ENCODE peak calls at places on chromosomes 6 and 20, in six cellular contexts. U is neural progenitor cell, K is substantia nigra, Z is colonic mucosa, B is Panc1, R is neuronal stem cell. C is an unnamed sample.

GRCh38 chr6:15952231-15953151 is 176.4 kb upstream of the MYLIP start:
- DNase-seq in U (no peak), Z (no peak), K (no peak), B (no peak), R (no peak), C (no peak)

GRCh38 chr6:65937982-65938381 is 231.0 kb upstream of the EYS start:
- DNase-seq in U (no peak), K (no peak), Z (no peak), B (no peak), R (no peak), C (no peak)

GRCh38 chr20:40506567-40506966 is 182.5 kb downstream of the MAFB start:
- DNase-seq in U (no peak), B (no peak), K (peak), R (no peak), Z (peak), C (peak)

GRCh38 chr6:3061501-3061941 is 6.8 kb upstream of the RIPK1 start:
- DNase-seq in B (no peak), R (no peak), K (no peak), U (no peak), Z (peak), C (no peak)

GRCh38 chr6:148349466-148349865 is 6.8 kb downstream of the SASH1 start:
- DNase-seq in R (no peak), K (no peak), B (no peak), Z (no peak), U (no peak), C (no peak)

GRCh38 chr20:33411136-33411690 is 9.9 kb upstream of the CDK5RAP1 start:
- DNase-seq in R (no peak), Z (no peak), K (no peak), U (no peak), B (no peak), C (no peak)

GRCh38 chr6:15254074-15254975 is 8.5 kb downstream of the JARID2 start:
- DNase-seq in U (peak), R (no peak), K (no peak), B (no peak), Z (no peak), C (no peak)

GRCh38 chr6:30646450-30647038 is 389 bp upstream of the C6orf136 start:
- DNase-seq in B (peak), U (peak), R (no peak), K (peak), Z (peak), C (peak)

GRCh38 chr20:44126445-44126844 is 60.5 kb downstream of the JPH2 start:
- DNase-seq in R (no peak), K (no peak), U (no peak), Z (no peak), B (no peak), C (no peak)

GRCh38 chr6:46816626-46817025 is 23.4 kb downstream of the MEP1A start:
- DNase-seq in R (no peak), B (no peak), Z (no peak), U (no peak), K (no peak), C (no peak)

GRCh38 chr6:102215425-102215824 is 821.9 kb downstream of the GRIK2 start:
- DNase-seq in Z (no peak), U (no peak), K (no peak), B (no peak), R (no peak), C (no peak)

GRCh38 chr20:62982124-62983075 is 24.4 kb downstream of the BHLHE23 start:
- DNase-seq in Z (no peak), K (no peak), R (no peak), U (no peak), B (no peak), C (no peak)

GRCh38 chr20:64236137-64237088 is 19.1 kb upstream of the PCMTD2 start:
- DNase-seq in Z (no peak), R (no peak), U (no peak), K (no peak), B (no peak), C (no peak)

GRCh38 chr20:59455392-59456341 is 148.7 kb upstream of the PHACTR3 start:
- DNase-seq in Z (peak), U (peak), R (peak), B (no peak), K (peak), C (no peak)

GRCh38 chr6:156862711-156863110 is 85.5 kb downstream of the ARID1B start:
- DNase-seq in B (no peak), Z (no peak), K (no peak), R (no peak), U (no peak), C (no peak)

GRCh38 chr20:57609842-57610167 is 10.4 kb downstream of the ZBP1 start:
- DNase-seq in K (no peak), R (no peak), B (no peak), U (peak), Z (no peak), C (no peak)

GRCh38 chr6:127300411-127300810 is 33.7 kb downstream of the RNF146 start:
- DNase-seq in B (peak), K (no peak), R (no peak), Z (no peak), U (peak), C (no peak)

GRCh38 chr6:109240370-109241084 is 141.7 kb downstream of the CD164 start:
- DNase-seq in K (no peak), R (no peak), Z (no peak), B (no peak), U (no peak), C (no peak)

GRCh38 chr6:109241199-109241598 is 141.1 kb downstream of the CD164 start:
- DNase-seq in K (no peak), U (no peak), R (no peak), Z (no peak), B (no peak), C (no peak)

GRCh38 chr6:109242029-109242428 is 140.2 kb downstream of the CD164 start:
- DNase-seq in Z (no peak), R (no peak), U (no peak), K (no peak), B (no peak), C (no peak)

GRCh38 chr6:109243863-109244825 is 138.1 kb downstream of the CD164 start:
- DNase-seq in R (no peak), U (no peak), B (no peak), K (no peak), Z (no peak), C (no peak)

GRCh38 chr6:109242923-109243322 is 139.3 kb downstream of the CD164 start:
- DNase-seq in R (no peak), Z (no peak), U (no peak), B (no peak), K (no peak), C (no peak)
- H3K27ac ChIP-seq in R (no peak), Z (no peak), U (no peak), B (no peak), K (no peak), C (no peak)

GRCh38 chr20:13009682-13010406 is 1.1 kb downstream of the SPTLC3 start:
- DNase-seq in B (peak), R (no peak), Z (peak), U (no peak), K (no peak), C (no peak)
- H3K27ac ChIP-seq in B (no peak), R (no peak), Z (peak), U (no peak), K (no peak), C (peak)

GRCh38 chr20:25041813-25042530 is 16.0 kb downstream of the ACSS1 start:
- DNase-seq in R (no peak), Z (no peak), K (no peak), B (no peak), U (no peak), C (no peak)
- H3K27ac ChIP-seq in R (no peak), Z (no peak), K (peak), B (no peak), U (no peak), C (peak)

GRCh38 chr6:26554669-26555504 is 16.7 kb downstream of the HMGN4 start:
- DNase-seq in B (no peak), R (peak), Z (peak), K (no peak), U (peak), C (no peak)
- H3K27ac ChIP-seq in B (peak), R (no peak), Z (no peak), K (no peak), U (no peak), C (peak)